ENCODE peak calls at places on chromosomes 2 and 18, in five cellular contexts. N is psoas muscle, B is H1, C is foreskin fibroblast, E is cardiac fibroblast. K is an unnamed sample.

GRCh38 chr2:236021497-236022057 is 146.6 kb downstream of the GBX2 start:
- DNase-seq in C (no peak), B (no peak), E (no peak), N (no peak), K (no peak)

GRCh38 chr2:172998547-172998946 is 77.1 kb upstream of the MAP3K20 start:
- DNase-seq in N (no peak), B (no peak), C (no peak), E (no peak), K (no peak)

GRCh38 chr2:48905696-48906095 is 150.2 kb upstream of the LHCGR start:
- DNase-seq in E (no peak), B (no peak), N (no peak), C (no peak), K (no peak)

GRCh38 chr2:240069846-240070245 is 16.5 kb upstream of the OR6B3 start:
- DNase-seq in E (no peak), B (no peak), N (no peak), C (no peak), K (no peak)

GRCh38 chr2:130327703-130328527 is 14.8 kb upstream of the IMP4 start:
- DNase-seq in E (peak), N (no peak), B (peak), C (peak), K (no peak)

GRCh38 chr2:160432633-160433032 is 61.0 kb downstream of the RBMS1 start:
- DNase-seq in E (peak), N (no peak), B (no peak), C (peak), K (no peak)

GRCh38 chr2:69292326-69292725 is 94.7 kb downstream of the GFPT1 start:
- DNase-seq in B (no peak), E (no peak), C (no peak), N (no peak), K (no peak)

GRCh38 chr2:55158111-55158814 is 73.8 kb downstream of the CLHC1 start:
- DNase-seq in N (no peak), B (no peak), C (no peak), E (no peak), K (no peak)

GRCh38 chr2:1014802-1015201 is 64.2 kb downstream of the SNTG2 start:
- DNase-seq in B (no peak), E (no peak), N (no peak), C (no peak), K (no peak)

GRCh38 chr2:236238756-236239155 is 25.4 kb downstream of the ASB18 start:
- DNase-seq in B (no peak), N (no peak), E (no peak), C (no peak), K (no peak)

GRCh38 chr18:43277164-43277600 is at the start of gene SYT4:
- DNase-seq in C (no peak), N (no peak), E (peak), B (peak), K (peak)

GRCh38 chr18:2893056-2893455 is 46.2 kb downstream of the EMILIN2 start:
- DNase-seq in E (no peak), N (no peak), C (no peak), B (no peak), K (no peak)

GRCh38 chr2:113700186-113700841 is 56.1 kb downstream of the SLC35F5 start:
- DNase-seq in B (peak), C (no peak), N (no peak), E (peak), K (peak)

GRCh38 chr2:8475349-8476045 is 206.4 kb upstream of the ID2 start:
- DNase-seq in C (no peak), N (no peak), B (no peak), E (no peak), K (peak)

GRCh38 chr18:43869451-43870008 is 592.2 kb upstream of the SYT4 start:
- DNase-seq in E (peak), B (no peak), C (peak), N (no peak), K (no peak)

GRCh38 chr18:76406791-76407190 is 88.3 kb downstream of the ZNF516 start:
- DNase-seq in N (no peak), B (no peak), E (no peak), C (no peak), K (no peak)

GRCh38 chr18:5527603-5528002 is 16.2 kb downstream of the EPB41L3 start:
- DNase-seq in E (peak), B (no peak), N (no peak), C (peak), K (no peak)

GRCh38 chr2:45578056-45578843 is 32.8 kb downstream of the SRBD1 start:
- DNase-seq in N (no peak), E (peak), C (peak), B (no peak), K (peak)

GRCh38 chr2:156325671-156326385 is 6.7 kb downstream of the NR4A2 start:
- DNase-seq in B (no peak), E (no peak), N (no peak), C (no peak), K (no peak)

GRCh38 chr2:185279999-185280398 is 458.6 kb upstream of the FSIP2 start:
- DNase-seq in E (peak), N (no peak), B (no peak), C (no peak), K (no peak)

GRCh38 chr2:105328281-105329196 is 996 bp downstream of the TGFBRAP1 start:
- DNase-seq in N (peak), E (peak), C (peak), B (no peak), K (peak)

GRCh38 chr2:10844083-10844482 is 31.5 kb upstream of the PDIA6 start:
- DNase-seq in E (peak), C (peak), N (peak), B (peak), K (no peak)

GRCh38 chr2:193074933-193075332 is 880.2 kb upstream of the TMEFF2 start:
- DNase-seq in C (no peak), E (no peak), B (no peak), N (no peak), K (no peak)

GRCh38 chr18:56861244-56861643 is 210.1 kb downstream of the WDR7 start:
- DNase-seq in N (no peak), B (no peak), C (no peak), E (no peak), K (no peak)

GRCh38 chr2:136006658-136007057 is 21.2 kb upstream of the DARS1 start:
- DNase-seq in E (peak), B (no peak), N (no peak), C (peak), K (no peak)

GRCh38 chr2:62938126-62938525 is 112.5 kb upstream of the OTX1 start:
- DNase-seq in N (no peak), B (no peak), C (no peak), E (no peak), K (no peak)

GRCh38 chr2:62940697-62941096 is 109.9 kb upstream of the OTX1 start:
- DNase-seq in E (no peak), C (no peak), B (no peak), N (no peak), K (no peak)

GRCh38 chr2:62939735-62940491 is 110.7 kb upstream of the OTX1 start:
- DNase-seq in E (peak), B (no peak), C (peak), N (no peak), K (no peak)

GRCh38 chr2:62944362-62944761 is 106.3 kb upstream of the OTX1 start:
- DNase-seq in E (no peak), B (no peak), N (no peak), C (no peak), K (no peak)

DNA sequence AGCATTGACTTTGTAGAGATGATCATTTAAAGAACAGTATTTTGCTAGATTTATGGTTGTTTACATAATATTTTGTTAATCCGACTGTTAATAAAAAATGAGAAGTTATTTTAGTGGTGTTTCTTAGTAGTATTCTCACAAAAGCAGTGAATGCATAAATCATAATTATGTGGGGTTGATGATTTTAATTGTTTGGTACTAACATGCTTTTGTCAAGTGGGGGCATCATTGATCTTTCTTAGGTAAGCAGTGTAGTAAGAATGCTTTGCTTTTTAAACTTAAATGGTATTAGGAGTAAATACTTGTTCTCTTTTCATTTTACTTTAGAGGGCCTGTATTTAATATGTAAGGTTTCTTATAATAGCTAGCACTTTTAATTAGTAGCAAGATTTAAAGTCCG is 109.2 kb upstream of the OTX1 start:
- DNase-seq in C (no peak), B (no peak), N (no peak), E (no peak), K (no peak)
- TF ChIP-seq CTCF in C (no peak), B (no peak), N (no peak), E (no peak), K (no peak)

GRCh38 chr2:188293601-188294482 is 2.2 kb downstream of the GULP1 start:
- DNase-seq in B (no peak), N (peak), C (peak), E (peak), K (no peak)

GRCh38 chr2:188291142-188291616 is 495 bp upstream of the GULP1 start:
- DNase-seq in N (no peak), E (peak), B (no peak), C (peak), K (no peak)

GRCh38 chr2:188294547-188294946 is 2.9 kb downstream of the GULP1 start:
- DNase-seq in E (peak), N (no peak), B (no peak), C (no peak), K (no peak)

GRCh38 chr2:188292446-188293239 is 969 bp downstream of the GULP1 start:
- DNase-seq in B (no peak), N (peak), C (peak), E (peak), K (no peak)

GRCh38 chr2:188291617-188292445 is at the start of gene GULP1:
- DNase-seq in N (peak), B (no peak), E (peak), C (peak), K (no peak)
- TF ChIP-seq CTCF in N (peak), B (peak), E (peak), C (peak), K (peak)

GRCh38 chr2:28390857-28391563 is 1.6 kb upstream of the FOSL2 start:
- DNase-seq in E (peak), N (peak), C (peak), B (no peak), K (no peak)

GRCh38 chr2:28387082-28387960 is 5.3 kb upstream of the FOSL2 start:
- DNase-seq in C (no peak), N (no peak), B (no peak), E (peak), K (peak)

GRCh38 chr2:28391564-28392296 is 928 bp upstream of the FOSL2 start:
- DNase-seq in C (peak), E (peak), B (no peak), N (peak), K (peak)

GRCh38 chr2:28390241-28390856 is 2.3 kb upstream of the FOSL2 start:
- DNase-seq in E (peak), C (peak), N (peak), B (peak), K (peak)

GRCh38 chr2:28389399-28390240 is 3.0 kb upstream of the FOSL2 start:
- DNase-seq in N (no peak), E (no peak), B (no peak), C (no peak), K (no peak)
- TF ChIP-seq CTCF in N (peak), E (no peak), B (no peak), C (no peak), K (no peak)

GRCh38 chr18:25099838-25100393 is 252.1 kb downstream of the ZNF521 start:
- DNase-seq in N (no peak), E (peak), B (no peak), C (peak), K (no peak)
- TF ChIP-seq CTCF in N (no peak), E (no peak), B (no peak), C (no peak), K (no peak)

DNA sequence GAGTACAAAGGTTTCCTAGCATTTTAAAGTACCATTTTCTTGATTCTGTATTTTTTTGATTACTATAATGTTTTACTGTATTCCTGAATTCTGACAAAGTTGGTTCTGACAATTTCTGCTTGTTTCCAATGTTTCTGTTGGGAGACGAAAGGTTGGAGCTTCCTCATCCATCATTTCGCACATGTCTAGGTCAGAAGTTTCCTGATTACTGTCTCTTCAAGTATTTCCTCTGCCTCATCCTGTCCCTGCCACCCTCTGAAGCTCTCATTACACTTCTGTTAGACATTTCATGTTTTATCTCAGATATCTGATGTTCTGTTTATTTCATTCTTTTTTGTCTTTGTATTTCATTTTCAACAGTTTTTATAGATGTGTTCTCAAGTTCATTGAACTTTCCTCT is 895.8 kb downstream of the TSN start:
- DNase-seq in C (no peak), N (no peak), E (no peak), B (no peak), K (no peak)
- TF ChIP-seq CTCF in C (no peak), N (no peak), E (no peak), B (no peak), K (no peak)

GRCh38 chr2:21363364-21363763 is 239.6 kb downstream of the TDRD15 start:
- DNase-seq in C (no peak), B (no peak), E (no peak), N (no peak), K (no peak)
- TF ChIP-seq CTCF in C (no peak), B (no peak), E (no peak), N (no peak), K (no peak)

DNA sequence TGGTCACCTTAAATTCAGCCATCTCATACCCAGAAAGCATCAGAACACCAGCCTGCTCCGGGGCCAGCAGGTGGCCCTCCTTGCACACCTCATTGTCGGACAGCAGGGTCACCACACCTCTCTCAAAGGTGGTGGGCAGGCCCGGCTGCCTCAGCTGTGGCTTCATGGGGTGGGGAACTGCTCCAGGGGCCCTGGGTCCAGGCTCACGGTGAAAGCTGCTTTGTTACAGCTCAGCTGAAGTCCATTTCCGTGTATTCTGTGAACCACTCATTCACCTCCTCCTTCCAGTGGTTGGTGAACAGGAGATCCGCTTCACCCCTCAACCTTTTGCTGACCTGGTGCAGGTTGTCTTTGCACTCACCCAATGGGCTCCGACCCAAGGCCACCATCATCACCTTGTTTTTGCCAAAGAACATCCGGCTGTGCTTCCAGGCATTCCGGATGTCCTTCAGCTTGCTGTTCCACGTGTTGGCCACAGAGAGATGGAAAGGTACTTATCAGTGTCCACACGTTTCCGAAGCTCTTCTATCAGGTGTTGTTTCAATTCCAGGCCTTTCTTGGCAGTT is 78.6 kb upstream of the LDLRAD4 start:
- DNase-seq in N (no peak), B (no peak), C (no peak), E (no peak), K (peak)
- TF ChIP-seq CTCF in N (no peak), B (no peak), C (no peak), E (no peak), K (no peak)

GRCh38 chr2:167966367-167966766 is 281.0 kb downstream of the STK39 start:
- DNase-seq in C (no peak), E (no peak), N (no peak), B (no peak), K (no peak)

GRCh38 chr2:167965907-167966306 is 281.5 kb downstream of the STK39 start:
- DNase-seq in B (no peak), C (no peak), E (no peak), N (no peak), K (no peak)

GRCh38 chr2:167963899-167964649 is 283.3 kb downstream of the STK39 start:
- DNase-seq in C (no peak), N (no peak), E (no peak), B (no peak), K (no peak)

GRCh38 chr2:167962436-167963226 is 284.8 kb downstream of the STK39 start:
- DNase-seq in E (no peak), B (no peak), N (no peak), C (no peak), K (no peak)

DNA sequence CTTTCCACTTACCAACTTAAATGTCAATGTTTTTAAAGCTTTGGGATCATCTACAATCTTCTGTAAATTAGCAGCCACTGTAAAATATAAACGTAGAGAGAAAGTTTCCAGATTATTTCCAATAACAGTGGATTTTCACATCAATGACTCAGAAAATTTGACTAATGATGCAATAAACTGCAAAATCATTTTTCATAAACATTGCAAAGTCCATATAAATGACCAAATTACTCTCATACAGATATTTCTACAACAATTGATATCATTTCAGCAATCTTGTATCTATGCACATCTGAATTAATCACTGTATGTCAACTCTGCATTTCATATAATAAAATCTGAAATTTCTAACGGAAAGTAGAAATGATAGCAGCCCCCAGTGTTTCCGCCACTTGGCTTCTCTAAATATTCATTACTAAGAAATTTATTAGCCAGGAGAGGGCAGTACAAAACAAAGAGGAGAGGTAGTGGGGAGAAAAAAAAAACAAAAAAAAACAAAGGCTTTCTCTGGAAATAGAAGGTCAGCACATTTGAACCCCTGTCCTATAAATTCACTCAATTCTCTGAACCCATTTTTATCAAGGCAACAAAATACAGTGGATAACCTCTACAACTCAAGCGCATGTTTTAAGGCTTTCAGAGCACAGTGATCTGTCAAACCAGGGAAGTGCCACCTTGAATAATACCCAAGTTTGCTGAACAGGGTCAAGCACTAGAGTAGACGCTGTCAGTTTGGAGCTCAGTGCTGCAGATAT is 282.6 kb downstream of the STK39 start:
- DNase-seq in N (no peak), C (no peak), B (no peak), E (peak), K (no peak)
- TF ChIP-seq CTCF in N (peak), C (peak), B (peak), E (peak), K (no peak)

K was measured in activated CD8-positive, alpha-beta T cell treated with anti-CD3 and anti-CD28 coated beads for 36 hours.